ENCODE peak calls at places on chromosomes 16 and 17, in five cellular contexts. One of them, this sample, is unnamed.

GRCh38 chr17:2174048-2174447 is 119.1 kb downstream of the HIC1 start:
- DNase-seq in K562: no peak
- DNase-seq in HepG2: no peak
- DNase-seq in GM12878: no peak
- DNase-seq in H1: no peak
- DNase-seq in this sample: no peak

GRCh38 chr16:75529056-75529905 is 6.6 kb downstream of the CHST5 start:
- DNase-seq in HepG2: no peak
- DNase-seq in H1: no peak
- DNase-seq in GM12878: no peak
- DNase-seq in K562: no peak
- DNase-seq in this sample: no peak

GRCh38 chr17:63841350-63842172 is 924 bp downstream of the SMARCD2 start:
- DNase-seq in HepG2: peak; percentile 36
- DNase-seq in K562: no peak
- DNase-seq in H1: no peak
- DNase-seq in GM12878: no peak
- DNase-seq in this sample: no peak

GRCh38 chr16:49336581-49336980 is 37.0 kb upstream of the C16orf78 start:
- DNase-seq in K562: no peak
- DNase-seq in HepG2: no peak
- DNase-seq in H1: no peak
- DNase-seq in GM12878: no peak
- DNase-seq in this sample: no peak

GRCh38 chr16:87389245-87389644 is 2.9 kb upstream of the MAP1LC3B start:
- DNase-seq in GM12878: no peak
- DNase-seq in HepG2: peak; percentile 64
- DNase-seq in H1: no peak
- DNase-seq in K562: no peak
- DNase-seq in this sample: no peak

GRCh38 chr17:47745037-47745380 is 12.0 kb downstream of the TBX21 start:
- DNase-seq in H1: no peak
- DNase-seq in HepG2: no peak
- DNase-seq in K562: peak; percentile 54
- DNase-seq in GM12878: no peak
- DNase-seq in this sample: no peak

GRCh38 chr17:60167095-60167741 is 17.4 kb downstream of the CA4 start:
- DNase-seq in H1: no peak
- DNase-seq in GM12878: no peak
- DNase-seq in K562: no peak
- DNase-seq in HepG2: no peak
- DNase-seq in this sample: no peak

GRCh38 chr17:72011561-72011960 is 109.3 kb upstream of the SOX9 start:
- DNase-seq in HepG2: no peak
- DNase-seq in K562: no peak
- DNase-seq in H1: no peak
- DNase-seq in GM12878: no peak
- DNase-seq in this sample: no peak

GRCh38 chr16:79627092-79627491 is 26.6 kb upstream of the MAF start:
- DNase-seq in GM12878: no peak
- DNase-seq in K562: no peak
- DNase-seq in HepG2: no peak
- DNase-seq in H1: no peak
- DNase-seq in this sample: no peak

GRCh38 chr17:46822388-46822921 is 4.0 kb upstream of the WNT3 start:
- DNase-seq in K562: peak; percentile 75
- DNase-seq in GM12878: no peak
- DNase-seq in HepG2: no peak
- DNase-seq in H1: peak; percentile 95
- DNase-seq in this sample: peak; percentile 12

GRCh38 chr16:15033309-15033707 is 22.6 kb downstream of the NTAN1 start:
- DNase-seq in HepG2: no peak
- DNase-seq in H1: no peak
- DNase-seq in GM12878: no peak
- DNase-seq in K562: no peak
- DNase-seq in this sample: no peak

GRCh38 chr17:41814195-41814594 is 1.4 kb downstream of the FKBP10 start:
- DNase-seq in HepG2: no peak
- DNase-seq in H1: no peak
- DNase-seq in K562: no peak
- DNase-seq in GM12878: no peak
- DNase-seq in this sample: no peak

GRCh38 chr17:83064732-83065659 is 14.4 kb upstream of the METRNL start:
- DNase-seq in HepG2: no peak
- DNase-seq in H1: no peak
- DNase-seq in K562: peak; percentile 26
- DNase-seq in GM12878: no peak
- DNase-seq in this sample: no peak

GRCh38 chr16:82943371-82943770 is 316.6 kb downstream of the CDH13 start:
- DNase-seq in HepG2: no peak
- DNase-seq in K562: no peak
- DNase-seq in GM12878: no peak
- DNase-seq in H1: no peak
- DNase-seq in this sample: no peak

GRCh38 chr16:50878966-50879615 is 137.2 kb downstream of the CYLD start:
- DNase-seq in HepG2: no peak
- DNase-seq in H1: peak; percentile 60
- DNase-seq in GM12878: no peak
- DNase-seq in K562: peak; percentile 30
- DNase-seq in this sample: no peak

DNA sequence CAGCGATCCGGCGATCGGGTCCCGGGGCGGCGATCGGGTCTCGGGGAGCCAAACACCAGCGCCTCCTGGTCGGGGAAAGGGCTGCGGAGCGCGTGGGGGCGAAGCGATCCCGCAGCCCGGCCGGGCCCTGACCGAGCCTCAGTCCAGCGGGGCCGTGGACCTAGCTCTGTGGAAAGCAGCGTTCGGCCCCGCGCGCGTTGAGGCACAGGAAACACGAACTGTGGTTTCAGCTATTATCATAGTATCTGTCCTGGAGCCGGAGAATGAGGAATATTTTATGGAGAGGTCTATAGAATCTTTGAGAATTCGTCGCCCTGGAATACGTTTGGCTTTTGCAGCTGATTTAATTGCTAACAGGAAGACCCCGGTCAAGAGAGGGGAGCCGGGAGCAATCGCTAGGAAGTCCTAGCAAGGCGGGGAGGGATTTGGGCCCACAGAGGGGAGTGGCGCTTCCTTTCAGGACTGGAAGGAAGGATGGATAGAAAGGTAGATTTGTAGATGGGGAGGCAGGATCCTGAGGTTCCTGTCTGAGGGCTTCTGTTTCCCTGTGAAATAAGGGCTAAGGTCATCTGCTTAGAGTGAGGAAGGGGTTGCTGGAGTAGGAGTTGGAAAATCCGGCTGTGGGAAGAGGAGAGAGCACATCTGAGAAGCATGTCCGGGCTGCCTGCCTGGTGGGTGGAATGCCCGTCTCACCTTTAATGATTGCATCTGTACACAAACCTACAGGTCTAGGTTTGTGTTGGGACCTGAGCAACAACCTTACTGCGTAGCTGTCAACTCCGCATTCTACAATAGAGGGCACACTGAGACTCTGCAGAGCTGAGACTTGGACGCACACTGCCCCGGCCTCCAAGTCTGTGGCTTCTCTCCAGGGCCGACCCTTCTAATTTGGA is 770 bp downstream of the CCNF start:
- DNase-seq in HepG2: peak; percentile 54
- DNase-seq in H1: no peak
- DNase-seq in K562: no peak
- DNase-seq in GM12878: no peak
- DNase-seq in this sample: no peak
- TF ChIP-seq CTCF in HepG2: peak; percentile 67
- TF ChIP-seq CTCF in H1: no peak
- TF ChIP-seq CTCF in K562: peak; percentile 52
- TF ChIP-seq CTCF in GM12878: peak; percentile 71
- TF ChIP-seq CTCF in this sample: no peak

GRCh38 chr16:77009453-77009852 is 181.5 kb upstream of the MON1B start:
- DNase-seq in K562: no peak
- DNase-seq in GM12878: no peak
- DNase-seq in HepG2: no peak
- DNase-seq in H1: no peak
- DNase-seq in this sample: no peak
- TF ChIP-seq SRF in K562: no peak
- TF ChIP-seq SRF in GM12878: no peak
- TF ChIP-seq SRF in HepG2: no peak
- TF ChIP-seq SRF in H1: no peak
- TF ChIP-seq SRF in this sample: no peak

GRCh38 chr17:14014647-14015046 is 54.7 kb upstream of the COX10 start:
- DNase-seq in K562: no peak
- DNase-seq in H1: no peak
- DNase-seq in GM12878: no peak
- DNase-seq in HepG2: no peak
- DNase-seq in this sample: no peak

GRCh38 chr17:14015286-14015685 is 54.0 kb upstream of the COX10 start:
- DNase-seq in HepG2: no peak
- DNase-seq in GM12878: no peak
- DNase-seq in K562: no peak
- DNase-seq in H1: no peak
- DNase-seq in this sample: no peak

GRCh38 chr17:14016858-14017257 is 52.4 kb upstream of the COX10 start:
- DNase-seq in H1: no peak
- DNase-seq in HepG2: peak; percentile 9
- DNase-seq in K562: no peak
- DNase-seq in GM12878: no peak
- DNase-seq in this sample: no peak

GRCh38 chr17:14019186-14019956 is 49.9 kb upstream of the COX10 start:
- DNase-seq in K562: peak; percentile 15
- DNase-seq in HepG2: no peak
- DNase-seq in H1: no peak
- DNase-seq in GM12878: no peak
- DNase-seq in this sample: no peak
- TF ChIP-seq RAD21 in K562: no peak
- TF ChIP-seq RAD21 in HepG2: no peak
- TF ChIP-seq RAD21 in H1: no peak
- TF ChIP-seq RAD21 in GM12878: no peak
- TF ChIP-seq RAD21 in this sample: no peak

GRCh38 chr16:84746231-84746630 is 46.4 kb downstream of the USP10 start:
- DNase-seq in HepG2: no peak
- DNase-seq in K562: no peak
- DNase-seq in GM12878: no peak
- DNase-seq in H1: no peak
- DNase-seq in this sample: no peak

GRCh38 chr16:84751241-84751640 is 51.4 kb downstream of the USP10 start:
- DNase-seq in HepG2: no peak
- DNase-seq in H1: peak; percentile 29
- DNase-seq in GM12878: no peak
- DNase-seq in K562: no peak
- DNase-seq in this sample: no peak

GRCh38 chr16:84749815-84750214 is 50.0 kb downstream of the USP10 start:
- DNase-seq in GM12878: no peak
- DNase-seq in H1: no peak
- DNase-seq in K562: no peak
- DNase-seq in HepG2: no peak
- DNase-seq in this sample: no peak

GRCh38 chr16:84746875-84747274 is 47.1 kb downstream of the USP10 start:
- DNase-seq in H1: no peak
- DNase-seq in HepG2: no peak
- DNase-seq in K562: peak; percentile 37
- DNase-seq in GM12878: no peak
- DNase-seq in this sample: no peak

DNA sequence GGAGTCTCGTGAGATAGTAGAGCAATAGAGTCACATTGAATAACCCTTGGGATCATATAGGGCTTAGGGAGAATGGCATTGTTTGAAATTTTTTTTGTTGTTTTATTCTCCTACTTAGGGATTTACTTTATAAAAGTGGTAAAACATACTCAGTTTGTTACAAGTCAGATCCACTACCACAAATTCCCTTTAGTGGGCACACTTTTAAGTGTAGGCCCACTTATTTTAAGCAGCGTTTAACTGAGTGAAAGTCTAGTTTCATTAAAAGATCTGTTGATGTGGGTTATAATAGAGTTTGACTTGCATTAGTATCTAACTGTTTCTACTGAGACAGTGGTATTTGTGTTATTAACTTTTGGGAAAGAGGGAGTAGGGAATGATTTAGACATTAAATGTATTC is 49.3 kb downstream of the USP10 start:
- DNase-seq in H1: no peak
- DNase-seq in HepG2: no peak
- DNase-seq in GM12878: no peak
- DNase-seq in K562: no peak
- DNase-seq in this sample: no peak
- TF ChIP-seq CTCF in H1: no peak
- TF ChIP-seq CTCF in HepG2: no peak
- TF ChIP-seq CTCF in GM12878: no peak
- TF ChIP-seq CTCF in K562: no peak
- TF ChIP-seq CTCF in this sample: no peak

GRCh38 chr17:50872710-50873424 is 6.7 kb upstream of the TOB1 start:
- DNase-seq in HepG2: no peak
- DNase-seq in H1: no peak
- DNase-seq in K562: no peak
- DNase-seq in GM12878: no peak
- DNase-seq in this sample: no peak
- TF ChIP-seq SRF in HepG2: no peak
- TF ChIP-seq SRF in H1: no peak
- TF ChIP-seq SRF in K562: no peak
- TF ChIP-seq SRF in GM12878: no peak
- TF ChIP-seq SRF in this sample: no peak

This sample was measured in HCT116.